ENCODE peak calls at places on chromosomes 5 and 9, in eight cellular contexts. Y is neural progenitor cell; Q is psoas muscle; H is NB4; X is T-helper 2 cell; E is activated CD4-positive, CD25-positive, alpha-beta regulatory T cell treated with anti-CD3 and anti-CD28 coated beads, Interleukin-2, amount 50 U/mL, for 16 hours; M is memory B cell; S is NCI-H2029. N is an unnamed sample.

GRCh38 chr5:181223041-181223728 is at the start of gene TRIM41:
- DNase-seq in Y (peak; percentile 99), S (no peak), E (peak; percentile 94), H (peak; percentile 99), M (peak; percentile 99), X (peak; percentile 95), Q (peak; percentile 99), N (no peak)

GRCh38 chr5:125597338-125597737 is 825.9 kb upstream of the GRAMD2B start:
- DNase-seq in X (no peak), H (no peak), E (no peak), Q (no peak), M (no peak), Y (no peak), S (no peak), N (no peak)

GRCh38 chr9:71853084-71853483 is 57.9 kb downstream of the ABHD17B start:
- DNase-seq in H (no peak), X (no peak), M (no peak), Q (no peak), E (no peak), Y (no peak), S (no peak), N (no peak)

GRCh38 chr5:33233013-33233463 is 207.7 kb upstream of the TARS1 start:
- DNase-seq in Y (no peak), E (no peak), X (no peak), Q (no peak), S (no peak), H (no peak), M (no peak), N (no peak)

GRCh38 chr5:175325681-175326080 is 118.3 kb downstream of the DRD1 start:
- DNase-seq in Q (no peak), X (no peak), S (no peak), E (no peak), Y (no peak), M (no peak), H (no peak), N (no peak)

GRCh38 chr5:119398713-119399492 is 43.1 kb downstream of the TNFAIP8 start:
- DNase-seq in X (no peak), Q (peak; percentile 40), M (no peak), Y (no peak), H (no peak), S (no peak), E (no peak), N (no peak)

GRCh38 chr9:137989156-137989555 is 111.6 kb downstream of the CACNA1B start:
- DNase-seq in Q (no peak), X (no peak), Y (no peak), E (no peak), H (no peak), M (no peak), S (no peak), N (no peak)

GRCh38 chr5:72598461-72599433 is 91.5 kb upstream of the ZNF366 start:
- DNase-seq in Q (no peak), E (no peak), M (peak; percentile 49), S (no peak), H (peak; percentile 80), Y (no peak), X (no peak), N (no peak)

GRCh38 chr9:90458485-90458884 is 184.1 kb downstream of the DIRAS2 start:
- DNase-seq in H (no peak), M (no peak), S (peak; percentile 30), X (no peak), E (no peak), Y (peak; percentile 27), Q (no peak), N (no peak)

GRCh38 chr9:93093449-93094293 is 2.3 kb upstream of the CARD19 start:
- DNase-seq in Y (no peak), Q (no peak), H (no peak), M (no peak), X (no peak), S (no peak), E (no peak), N (no peak)

GRCh38 chr9:15553528-15553898 is 670 bp downstream of the CCDC171 start:
- DNase-seq in Q (no peak), S (no peak), M (no peak), E (no peak), H (no peak), X (no peak), Y (no peak), N (no peak)

GRCh38 chr5:92822183-92822582 is 758.8 kb downstream of the NR2F1-AS1 start:
- DNase-seq in S (no peak), Q (no peak), Y (no peak), X (no peak), E (no peak), H (no peak), M (no peak), N (no peak)

GRCh38 chr9:95131023-95131943 is 186.2 kb downstream of the FANCC start:
- DNase-seq in H (peak; percentile 57), Y (peak; percentile 71), E (no peak), X (peak; percentile 24), M (peak; percentile 32), Q (peak; percentile 51), S (peak; percentile 58), N (peak; percentile 21)

GRCh38 chr5:35458824-35459207 is 158.8 kb upstream of the SPEF2 start:
- DNase-seq in H (no peak), Y (no peak), X (no peak), S (no peak), E (no peak), M (no peak), Q (no peak), N (no peak)

GRCh38 chr9:108156270-108156998 is 666.9 kb upstream of the KLF4 start:
- DNase-seq in Y (no peak), Q (no peak), X (no peak), E (no peak), M (no peak), H (peak; percentile 96), S (no peak), N (no peak)

GRCh38 chr5:52682492-52682891 is 105.2 kb upstream of the ITGA1 start:
- DNase-seq in E (no peak), H (no peak), Y (peak; percentile 56), X (no peak), S (no peak), Q (no peak), M (no peak), N (no peak)

GRCh38 chr5:115616892-115617291 is 8.9 kb downstream of the TMED7 start:
- DNase-seq in H (no peak), X (no peak), Q (no peak), S (no peak), E (no peak), Y (no peak), M (no peak), N (no peak)

N was measured in NCI-H510A.